ENCODE peak calls at places on chromosomes 6 and 20, in six cellular contexts. One of them, this sample, is unnamed.

GRCh38 chr6:5956939-5957338 is 49.8 kb downstream of the NRN1 start:
- DNase-seq in upper lobe of right lung: no peak
- DNase-seq in fibroblast of the aortic adventitia: no peak
- DNase-seq in CD4-positive, alpha-beta T cell: no peak
- DNase-seq in dorsolateral prefrontal cortex: no peak
- DNase-seq in aorta: no peak
- DNase-seq in this sample: no peak

GRCh38 chr20:667351-668034 is 8.1 kb downstream of the SCRT2 start:
- DNase-seq in upper lobe of right lung: peak
- DNase-seq in fibroblast of the aortic adventitia: peak
- DNase-seq in CD4-positive, alpha-beta T cell: peak
- DNase-seq in dorsolateral prefrontal cortex: peak
- DNase-seq in aorta: peak
- DNase-seq in this sample: peak

GRCh38 chr20:50433001-50433400 is 77.2 kb upstream of the PTPN1 start:
- DNase-seq in upper lobe of right lung: no peak
- DNase-seq in fibroblast of the aortic adventitia: no peak
- DNase-seq in CD4-positive, alpha-beta T cell: no peak
- DNase-seq in dorsolateral prefrontal cortex: no peak
- DNase-seq in aorta: no peak
- DNase-seq in this sample: no peak

GRCh38 chr20:3367125-3367524 is 40.3 kb downstream of the DNAAF9 start:
- DNase-seq in upper lobe of right lung: no peak
- DNase-seq in fibroblast of the aortic adventitia: no peak
- DNase-seq in CD4-positive, alpha-beta T cell: no peak
- DNase-seq in dorsolateral prefrontal cortex: no peak
- DNase-seq in aorta: no peak
- DNase-seq in this sample: no peak

GRCh38 chr20:1707588-1708449 is 50.2 kb upstream of the SIRPG start:
- DNase-seq in upper lobe of right lung: no peak
- DNase-seq in fibroblast of the aortic adventitia: no peak
- DNase-seq in CD4-positive, alpha-beta T cell: no peak
- DNase-seq in dorsolateral prefrontal cortex: no peak
- DNase-seq in aorta: no peak
- DNase-seq in this sample: no peak

GRCh38 chr6:35955521-35955920 is 34.6 kb upstream of the SRPK1 start:
- DNase-seq in upper lobe of right lung: no peak
- DNase-seq in fibroblast of the aortic adventitia: no peak
- DNase-seq in CD4-positive, alpha-beta T cell: no peak
- DNase-seq in dorsolateral prefrontal cortex: no peak
- DNase-seq in aorta: no peak
- DNase-seq in this sample: no peak

GRCh38 chr6:50272611-50273010 is 222.9 kb upstream of the DEFB112 start:
- DNase-seq in upper lobe of right lung: no peak
- DNase-seq in fibroblast of the aortic adventitia: no peak
- DNase-seq in CD4-positive, alpha-beta T cell: no peak
- DNase-seq in dorsolateral prefrontal cortex: no peak
- DNase-seq in aorta: no peak
- DNase-seq in this sample: no peak

GRCh38 chr20:49507741-49508434 is 25.4 kb upstream of the KCNB1 start:
- DNase-seq in upper lobe of right lung: no peak
- DNase-seq in fibroblast of the aortic adventitia: no peak
- DNase-seq in CD4-positive, alpha-beta T cell: no peak
- DNase-seq in dorsolateral prefrontal cortex: no peak
- DNase-seq in aorta: no peak
- DNase-seq in this sample: no peak

GRCh38 chr20:57658447-57659130 is 38.4 kb upstream of the ZBP1 start:
- DNase-seq in upper lobe of right lung: peak
- DNase-seq in fibroblast of the aortic adventitia: no peak
- DNase-seq in CD4-positive, alpha-beta T cell: no peak
- DNase-seq in dorsolateral prefrontal cortex: peak
- DNase-seq in aorta: no peak
- DNase-seq in this sample: no peak

GRCh38 chr20:35007413-35007812 is 51.7 kb downstream of the MYH7B start:
- DNase-seq in upper lobe of right lung: no peak
- DNase-seq in fibroblast of the aortic adventitia: no peak
- DNase-seq in CD4-positive, alpha-beta T cell: no peak
- DNase-seq in dorsolateral prefrontal cortex: peak
- DNase-seq in aorta: no peak
- DNase-seq in this sample: no peak

GRCh38 chr6:8389034-8389818 is 46.1 kb downstream of the SLC35B3 start:
- DNase-seq in upper lobe of right lung: no peak
- DNase-seq in fibroblast of the aortic adventitia: no peak
- DNase-seq in CD4-positive, alpha-beta T cell: no peak
- DNase-seq in dorsolateral prefrontal cortex: no peak
- DNase-seq in aorta: no peak
- DNase-seq in this sample: no peak

GRCh38 chr6:131937703-131938631 is 13.2 kb downstream of the CCN2 start:
- DNase-seq in upper lobe of right lung: no peak
- DNase-seq in fibroblast of the aortic adventitia: peak
- DNase-seq in CD4-positive, alpha-beta T cell: no peak
- DNase-seq in dorsolateral prefrontal cortex: no peak
- DNase-seq in aorta: no peak
- DNase-seq in this sample: no peak

GRCh38 chr6:18412644-18413043 is 25.5 kb downstream of the RNF144B start:
- DNase-seq in upper lobe of right lung: no peak
- DNase-seq in fibroblast of the aortic adventitia: no peak
- DNase-seq in CD4-positive, alpha-beta T cell: no peak
- DNase-seq in dorsolateral prefrontal cortex: no peak
- DNase-seq in aorta: no peak
- DNase-seq in this sample: no peak

GRCh38 chr20:60953311-60953710 is 298.8 kb upstream of the CDH4 start:
- DNase-seq in upper lobe of right lung: no peak
- DNase-seq in fibroblast of the aortic adventitia: no peak
- DNase-seq in CD4-positive, alpha-beta T cell: no peak
- DNase-seq in dorsolateral prefrontal cortex: no peak
- DNase-seq in aorta: no peak
- DNase-seq in this sample: no peak

GRCh38 chr20:17693534-17694001 is 6.2 kb upstream of the BANF2 start:
- DNase-seq in upper lobe of right lung: no peak
- DNase-seq in fibroblast of the aortic adventitia: no peak
- DNase-seq in CD4-positive, alpha-beta T cell: no peak
- DNase-seq in dorsolateral prefrontal cortex: no peak
- DNase-seq in aorta: no peak
- DNase-seq in this sample: no peak

GRCh38 chr20:48742233-48742632 is 85.6 kb downstream of the PREX1 start:
- DNase-seq in upper lobe of right lung: no peak
- DNase-seq in fibroblast of the aortic adventitia: no peak
- DNase-seq in CD4-positive, alpha-beta T cell: no peak
- DNase-seq in dorsolateral prefrontal cortex: no peak
- DNase-seq in aorta: no peak
- DNase-seq in this sample: no peak

GRCh38 chr6:155314773-155315515 is 660 bp upstream of the TFB1M start:
- DNase-seq in upper lobe of right lung: peak
- DNase-seq in fibroblast of the aortic adventitia: peak
- DNase-seq in CD4-positive, alpha-beta T cell: no peak
- DNase-seq in dorsolateral prefrontal cortex: peak
- DNase-seq in aorta: peak
- DNase-seq in this sample: no peak

GRCh38 chr20:8431538-8432434 is 299.7 kb downstream of the PLCB1 start:
- DNase-seq in upper lobe of right lung: peak
- DNase-seq in fibroblast of the aortic adventitia: peak
- DNase-seq in CD4-positive, alpha-beta T cell: no peak
- DNase-seq in dorsolateral prefrontal cortex: no peak
- DNase-seq in aorta: no peak
- DNase-seq in this sample: no peak

GRCh38 chr6:20173833-20174796 is 38.2 kb downstream of the MBOAT1 start:
- DNase-seq in upper lobe of right lung: no peak
- DNase-seq in fibroblast of the aortic adventitia: no peak
- DNase-seq in CD4-positive, alpha-beta T cell: no peak
- DNase-seq in dorsolateral prefrontal cortex: no peak
- DNase-seq in aorta: no peak
- DNase-seq in this sample: no peak

GRCh38 chr6:53359088-53359842 is 10.5 kb upstream of the ELOVL5 start:
- DNase-seq in upper lobe of right lung: peak
- DNase-seq in fibroblast of the aortic adventitia: peak
- DNase-seq in CD4-positive, alpha-beta T cell: peak
- DNase-seq in dorsolateral prefrontal cortex: peak
- DNase-seq in aorta: peak
- DNase-seq in this sample: peak

GRCh38 chr20:24747015-24747712 is 201.9 kb upstream of the CST7 start:
- DNase-seq in upper lobe of right lung: no peak
- DNase-seq in fibroblast of the aortic adventitia: no peak
- DNase-seq in CD4-positive, alpha-beta T cell: no peak
- DNase-seq in dorsolateral prefrontal cortex: no peak
- DNase-seq in aorta: no peak
- DNase-seq in this sample: no peak

GRCh38 chr20:59134182-59134581 is 29.4 kb upstream of the ZNF831 start:
- DNase-seq in upper lobe of right lung: peak
- DNase-seq in fibroblast of the aortic adventitia: no peak
- DNase-seq in CD4-positive, alpha-beta T cell: no peak
- DNase-seq in dorsolateral prefrontal cortex: no peak
- DNase-seq in aorta: no peak
- DNase-seq in this sample: no peak

GRCh38 chr6:106216527-106216926 is 109.0 kb downstream of the ATG5 start:
- DNase-seq in upper lobe of right lung: no peak
- DNase-seq in fibroblast of the aortic adventitia: peak
- DNase-seq in CD4-positive, alpha-beta T cell: no peak
- DNase-seq in dorsolateral prefrontal cortex: no peak
- DNase-seq in aorta: no peak
- DNase-seq in this sample: no peak

GRCh38 chr6:127641905-127642304 is 64.9 kb downstream of the C6orf58 start:
- DNase-seq in upper lobe of right lung: no peak
- DNase-seq in fibroblast of the aortic adventitia: peak
- DNase-seq in CD4-positive, alpha-beta T cell: no peak
- DNase-seq in dorsolateral prefrontal cortex: no peak
- DNase-seq in aorta: no peak
- DNase-seq in this sample: peak

This sample was measured in C1 segment of cervical spinal cord.